ENCODE peak calls at places on chromosomes 3 and 15, in eight cellular contexts. O, L, X, G, F, R, W and I are unnamed samples. For H3K27me3, the result is how much of the 10 kb centered on the place peaks cover.

GRCh38 chr15:47355759-47356158 is 361.5 kb upstream of the SEMA6D start:
- DNase-seq in X (no peak), F (no peak), O (no peak), R (no peak), L (no peak), W (no peak), G (no peak), I (no peak)

GRCh38 chr3:57078366-57079220 is 18.1 kb downstream of the SPATA12 start:
- DNase-seq in G (peak), R (peak), O (no peak), X (no peak), F (peak), W (peak), L (peak), I (no peak)

GRCh38 chr15:70356062-70356860 is 258.5 kb upstream of the TLE3 start:
- DNase-seq in O (no peak), X (no peak), R (no peak), W (no peak), G (no peak), L (no peak), F (no peak), I (no peak)

GRCh38 chr15:25504307-25504706 is 65.5 kb upstream of the UBE3A start:
- DNase-seq in R (no peak), O (no peak), F (no peak), L (no peak), X (no peak), G (peak), W (no peak), I (no peak)

GRCh38 chr3:47003461-47004368 is 24.2 kb downstream of the NBEAL2 start:
- DNase-seq in W (peak), X (no peak), F (peak), O (no peak), R (no peak), L (no peak), G (no peak), I (no peak)

GRCh38 chr15:49622561-49622960 is 1.7 kb downstream of the DTWD1 start:
- DNase-seq in R (no peak), X (no peak), W (no peak), F (no peak), L (no peak), G (no peak), O (no peak), I (no peak)

GRCh38 chr3:130480736-130481135 is 36.2 kb upstream of the COL6A6 start:
- DNase-seq in O (peak), X (no peak), F (no peak), L (peak), R (peak), W (no peak), G (peak), I (no peak)

GRCh38 chr15:63396546-63396939 is 14.9 kb upstream of the CA12 start:
- DNase-seq in F (no peak), W (no peak), X (no peak), O (no peak), G (peak), R (no peak), L (no peak), I (no peak)

GRCh38 chr3:155744091-155744625 is 713 bp downstream of the PLCH1 start:
- DNase-seq in W (peak), O (peak), L (no peak), F (peak), X (no peak), G (peak), R (peak), I (peak)

GRCh38 chr3:126211569-126211968 is 31.2 kb upstream of the ALDH1L1 start:
- DNase-seq in R (no peak), F (no peak), O (no peak), W (no peak), G (no peak), L (no peak), X (no peak), I (no peak)

GRCh38 chr3:161372321-161373260 is 1.3 kb upstream of the SPTSSB start:
- DNase-seq in G (no peak), W (peak), O (peak), R (no peak), X (no peak), F (peak), L (no peak), I (no peak)

GRCh38 chr15:40235201-40235890 is 3.5 kb upstream of the PAK6 start:
- DNase-seq in L (no peak), O (no peak), G (no peak), X (no peak), F (no peak), W (no peak), R (no peak), I (peak)

GRCh38 chr3:37477713-37478487 is 303.5 kb upstream of the LRRFIP2 start:
- DNase-seq in R (no peak), O (no peak), W (no peak), X (no peak), G (no peak), F (no peak), L (no peak), I (no peak)

GRCh38 chr15:90106522-90107117 is 4.4 kb upstream of the IDH2 start:
- DNase-seq in G (peak), W (peak), R (no peak), F (no peak), L (peak), O (no peak), X (no peak), I (no peak)

GRCh38 chr3:115975796-115976195 is 352.5 kb downstream of the GAP43 start:
- DNase-seq in R (no peak), L (no peak), X (no peak), O (no peak), G (no peak), F (no peak), W (no peak), I (no peak)

GRCh38 chr15:39300451-39301153 is 280.3 kb upstream of the THBS1 start:
- DNase-seq in R (no peak), L (peak), F (no peak), O (no peak), X (no peak), G (peak), W (no peak), I (no peak)

GRCh38 chr3:72700106-72700505 is 148.1 kb downstream of the SHQ1 start:
- DNase-seq in F (no peak), W (no peak), X (no peak), G (no peak), L (no peak), O (no peak), R (no peak), I (no peak)
- H3K27ac ChIP-seq in F (no peak), W (no peak), X (no peak), G (no peak), L (no peak), O (no peak), R (no peak), I (no peak)

GRCh38 chr15:92392966-92393286 is 755 bp upstream of the ST8SIA2 start:
- DNase-seq in X (no peak), G (no peak), W (no peak), F (no peak), R (no peak), L (no peak), O (no peak), I (no peak)
- H3K27me3 ChIP-seq in X (under half), G (under half), W (half or more), F (under half), R (under half), L (under half), O (under half), I (under half)

GRCh38 chr3:192684151-192684550 is 43.2 kb downstream of the FGF12 start:
- DNase-seq in W (no peak), O (no peak), R (no peak), G (no peak), F (no peak), L (no peak), X (no peak), I (no peak)
- H3K27ac ChIP-seq in W (no peak), O (no peak), R (no peak), G (no peak), F (no peak), L (no peak), X (no peak), I (no peak)

DNA sequence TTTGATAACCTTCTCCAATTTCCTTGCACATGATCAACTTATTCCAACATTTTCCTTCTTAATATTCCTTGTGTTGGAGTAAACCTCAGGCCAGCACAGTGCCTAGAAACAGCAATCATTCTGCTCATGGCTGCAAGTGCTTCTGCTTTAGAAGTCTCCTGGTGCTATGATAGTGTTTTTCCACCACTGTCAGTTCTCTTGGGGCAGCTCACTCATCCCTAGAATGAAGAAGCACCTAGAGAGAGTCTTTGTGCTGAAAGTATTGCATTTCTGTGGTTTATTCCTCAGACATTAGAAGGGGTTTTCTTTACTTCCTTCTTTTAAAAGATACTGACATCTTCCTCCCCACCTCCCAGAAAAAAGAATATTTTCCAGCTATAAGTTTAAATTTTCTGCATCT is 183.5 kb downstream of the RYR3 start:
- DNase-seq in G (no peak), X (no peak), L (no peak), W (no peak), F (no peak), R (no peak), O (no peak), I (no peak)
- H3K27me3 ChIP-seq in G (under half), X (under half), L (under half), W (under half), F (under half), R (under half), O (under half), I (under half)

GRCh38 chr3:111737712-111738097 is 121.4 kb upstream of the PHLDB2 start:
- DNase-seq in L (peak), W (no peak), O (no peak), G (peak), X (no peak), F (no peak), R (peak), I (no peak)

GRCh38 chr3:111737056-111737711 is 121.9 kb upstream of the PHLDB2 start:
- DNase-seq in R (peak), L (no peak), F (no peak), W (peak), X (no peak), O (no peak), G (no peak), I (no peak)

GRCh38 chr3:111738790-111739189 is 120.3 kb upstream of the PHLDB2 start:
- DNase-seq in F (no peak), X (no peak), O (no peak), W (no peak), R (no peak), G (no peak), L (no peak), I (peak)

GRCh38 chr3:111738238-111738637 is 120.8 kb upstream of the PHLDB2 start:
- DNase-seq in O (no peak), L (no peak), G (no peak), W (no peak), R (no peak), X (no peak), F (no peak), I (no peak)

DNA sequence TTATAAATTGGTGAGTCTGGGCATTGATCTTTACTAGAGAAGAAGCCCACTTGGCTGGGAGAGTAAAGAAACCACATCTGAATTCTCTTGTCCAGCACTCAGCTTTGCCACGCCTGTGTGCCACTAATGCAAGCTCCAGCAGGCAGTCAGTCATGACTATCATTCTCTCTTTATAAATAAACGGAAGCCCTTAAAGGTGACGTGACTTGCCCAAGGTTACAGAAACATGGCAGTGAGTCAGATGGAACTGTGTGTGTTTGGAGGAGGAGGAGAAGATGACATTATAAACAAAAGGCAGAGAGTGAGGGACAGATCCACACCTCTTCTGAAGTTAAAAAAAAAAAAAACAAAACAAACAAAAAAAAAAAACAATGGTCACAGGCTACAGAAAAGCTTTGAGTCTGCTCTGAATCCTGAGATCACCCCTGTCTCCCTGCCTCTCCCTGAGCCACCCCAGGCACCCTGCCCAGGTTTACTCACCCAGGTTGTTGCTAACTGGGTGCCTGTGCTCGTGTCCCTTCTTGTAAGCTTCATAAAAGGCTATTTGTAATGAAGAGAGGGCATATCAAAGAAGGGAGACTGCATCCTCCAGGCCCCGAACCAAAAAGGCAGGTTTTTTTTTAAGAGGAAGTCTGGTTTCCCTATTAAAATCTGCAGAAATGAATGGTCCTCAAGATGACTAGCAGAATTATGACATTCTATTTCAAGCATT is 119.7 kb upstream of the PHLDB2 start:
- DNase-seq in X (no peak), O (no peak), R (no peak), L (peak), F (no peak), W (peak), G (peak), I (peak)
- H3K27ac ChIP-seq in X (no peak), O (no peak), R (no peak), L (peak), F (no peak), W (peak), G (no peak), I (peak)

DNA sequence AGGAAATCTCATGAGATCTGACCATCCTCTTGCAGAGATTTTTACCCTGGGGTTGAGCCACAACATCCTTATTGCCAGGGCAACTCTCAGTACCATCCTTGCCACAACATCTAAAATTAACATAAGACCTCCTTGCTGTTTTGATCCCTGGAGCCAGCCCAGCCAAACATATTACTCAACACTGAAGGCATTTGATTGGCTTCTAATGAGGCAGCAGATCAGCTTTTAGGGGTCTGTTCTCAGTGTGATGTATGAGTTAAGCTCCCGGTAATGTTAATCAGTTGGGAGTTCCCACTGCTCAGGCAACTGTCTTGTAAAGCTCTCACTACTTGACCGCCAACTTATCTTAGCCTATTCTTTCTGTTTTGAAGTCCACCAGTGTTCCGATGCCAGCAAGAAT is 158.8 kb downstream of the FOXB1 start:
- DNase-seq in O (no peak), L (no peak), G (no peak), W (no peak), F (no peak), X (no peak), R (no peak), I (no peak)
- H3K27me3 ChIP-seq in O (under half), L (under half), G (under half), W (under half), F (under half), X (under half), R (under half), I (under half)

DNA sequence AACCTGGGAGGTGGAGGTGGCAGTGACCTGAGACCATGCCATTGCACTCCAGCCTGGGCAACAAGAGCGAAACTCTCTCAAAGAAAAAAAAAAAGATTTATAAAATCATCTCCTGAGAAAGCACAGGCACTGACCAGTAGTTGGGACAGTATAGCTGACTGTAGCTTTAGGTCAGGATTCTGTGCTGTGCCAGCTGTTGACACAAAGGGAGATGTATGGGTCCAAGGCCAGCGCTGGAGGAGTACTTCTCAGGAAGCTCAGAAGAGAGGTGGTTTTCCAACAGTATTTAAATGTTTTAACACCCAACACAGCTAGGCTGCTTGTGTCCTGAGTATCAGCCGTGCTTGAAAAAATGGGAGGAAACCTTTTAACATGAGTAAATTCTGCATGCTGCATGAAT is 6.4 kb downstream of the RAMAC start:
- DNase-seq in G (no peak), X (no peak), R (no peak), O (no peak), L (no peak), F (no peak), W (no peak), I (no peak)
- H3K27ac ChIP-seq in G (no peak), X (no peak), R (no peak), O (no peak), L (no peak), F (no peak), W (no peak), I (no peak)

DNA sequence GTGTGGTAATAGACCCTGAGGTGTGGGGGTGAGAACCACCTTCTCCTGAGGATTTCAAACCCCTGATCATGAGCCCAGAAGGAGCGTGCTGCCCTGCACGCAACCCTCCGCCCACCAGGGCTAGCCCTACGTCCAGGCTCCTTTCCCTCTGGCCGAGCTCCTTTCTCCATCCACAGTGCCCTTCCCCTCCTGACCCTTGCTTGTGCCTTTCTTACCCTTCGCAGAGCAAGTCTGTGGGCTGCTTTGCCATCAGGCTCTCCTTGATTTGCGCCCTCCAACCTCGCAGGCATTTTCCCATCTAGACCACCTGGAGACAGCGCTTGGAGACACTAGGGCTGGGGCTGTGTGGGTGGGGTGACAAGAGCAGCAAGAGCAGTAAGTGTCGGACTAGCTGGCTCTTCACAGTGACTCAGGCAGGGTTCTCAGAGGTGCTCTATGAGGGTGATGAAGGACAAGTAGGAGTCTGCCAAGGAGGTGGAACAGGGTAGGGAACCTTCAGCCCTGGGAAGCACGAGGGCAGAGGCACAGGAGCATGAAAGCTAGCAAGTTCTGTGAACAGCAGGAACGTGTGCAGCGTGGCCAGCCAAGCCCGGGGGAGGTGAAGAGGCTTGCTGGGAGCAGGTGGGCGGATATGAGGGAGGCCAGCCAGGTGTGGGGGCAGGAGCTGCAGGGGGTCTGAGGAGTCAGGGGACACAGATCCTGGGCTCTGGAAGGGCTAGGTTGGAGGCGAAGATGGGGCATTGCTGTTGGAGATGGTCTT is 2.5 kb upstream of the SLC38A3 start:
- DNase-seq in X (no peak), W (no peak), O (no peak), L (no peak), G (no peak), F (no peak), R (no peak), I (no peak)
- H3K27me3 ChIP-seq in X (under half), W (half or more), O (under half), L (under half), G (half or more), F (under half), R (under half), I (under half)

GRCh38 chr3:13465236-13465958 is 14.7 kb upstream of the HDAC11 start:
- DNase-seq in O (no peak), G (no peak), W (no peak), F (no peak), R (no peak), L (no peak), X (no peak), I (no peak)

GRCh38 chr3:13463618-13464400 is 16.3 kb upstream of the HDAC11 start:
- DNase-seq in X (no peak), L (no peak), O (no peak), R (no peak), W (no peak), F (no peak), G (no peak), I (no peak)

GRCh38 chr3:13462822-13463221 is 17.3 kb upstream of the HDAC11 start:
- DNase-seq in F (no peak), G (no peak), W (no peak), O (no peak), L (no peak), X (no peak), R (no peak), I (no peak)

GRCh38 chr3:13470894-13471574 is 9.1 kb upstream of the HDAC11 start:
- DNase-seq in W (no peak), L (no peak), X (no peak), R (no peak), F (no peak), O (no peak), G (no peak), I (no peak)

DNA sequence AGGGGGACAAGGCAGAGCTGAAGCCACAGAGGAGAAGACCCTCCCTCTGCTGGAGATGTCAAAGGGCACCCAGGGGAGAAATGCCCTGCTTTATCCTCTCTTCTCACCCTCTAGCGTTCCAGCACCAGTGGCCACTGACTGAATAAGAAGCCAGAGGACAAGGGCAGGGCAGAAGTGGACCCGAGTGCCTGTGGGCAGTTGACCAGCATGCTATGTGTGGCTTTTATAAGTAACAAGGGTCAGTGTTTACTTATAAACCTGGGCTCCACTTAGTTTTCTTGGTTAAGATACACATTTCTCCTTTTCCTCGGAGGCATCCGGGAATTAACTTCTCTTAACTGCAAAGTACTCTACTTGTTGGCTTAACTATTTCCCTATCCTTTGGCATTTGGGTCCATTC is 13.3 kb upstream of the HDAC11 start:
- DNase-seq in W (no peak), L (no peak), R (no peak), X (no peak), O (no peak), F (no peak), G (no peak), I (no peak)
- H3K27ac ChIP-seq in W (no peak), L (no peak), R (no peak), X (no peak), O (no peak), F (no peak), G (no peak), I (no peak)

GRCh38 chr3:129014793-129015345 is 13.8 kb downstream of the EFCC1 start:
- DNase-seq in O (no peak), X (no peak), G (no peak), L (no peak), F (no peak), W (no peak), R (no peak), I (no peak)
- H3K27me3 ChIP-seq in O (under half), X (under half), G (under half), L (under half), F (under half), W (under half), R (under half), I (under half)